ENCODE peak calls at places on chromosomes 13 and 19, in nine cellular contexts. Y, W, L, K, S, O, Q, A and H are unnamed samples.

GRCh38 chr13:112587767-112588489 is at the start of gene TUBGCP3:
- DNase-seq in Y (peak; percentile 92), W (peak; percentile 86), L (peak; percentile 82), K (peak; percentile 95), S (peak; percentile 82), O (peak; percentile 88), Q (peak; percentile 81), A (peak; percentile 89), H (peak; percentile 64)

GRCh38 chr19:13095934-13096890 is 6.4 kb downstream of the LYL1 start:
- DNase-seq in Y (no peak), W (no peak), L (peak; percentile 27), K (no peak), S (no peak), O (no peak), Q (no peak), A (no peak), H (no peak)

GRCh38 chr13:60329221-60329983 is 67.6 kb upstream of the TDRD3 start:
- DNase-seq in Y (no peak), W (peak; percentile 22), L (peak; percentile 21), K (no peak), S (peak; percentile 9), O (no peak), Q (peak; percentile 42), A (peak; percentile 11), H (peak; percentile 6)

GRCh38 chr19:42370068-42370520 is 20.0 kb downstream of the CNFN start:
- DNase-seq in Y (no peak), W (no peak), L (no peak), K (no peak), S (no peak), O (no peak), Q (no peak), A (no peak), H (no peak)

GRCh38 chr19:34573226-34573864 is 91.8 kb downstream of the WTIP start:
- DNase-seq in Y (no peak), W (no peak), L (no peak), K (no peak), S (no peak), O (no peak), Q (no peak), A (no peak), H (no peak)

GRCh38 chr13:50127017-50127725 is 111.9 kb downstream of the KCNRG start:
- DNase-seq in Y (no peak), W (no peak), L (no peak), K (peak; percentile 79), S (no peak), O (peak; percentile 76), Q (peak; percentile 52), A (peak; percentile 56), H (no peak)

GRCh38 chr13:72536668-72537399 is 190.6 kb downstream of the MZT1 start:
- DNase-seq in Y (no peak), W (no peak), L (no peak), K (no peak), S (no peak), O (no peak), Q (peak; percentile 36), A (no peak), H (no peak)

GRCh38 chr13:108528303-108528702 is 101.1 kb upstream of the MYO16 start:
- DNase-seq in Y (no peak), W (no peak), L (no peak), K (no peak), S (no peak), O (no peak), Q (no peak), A (no peak), H (no peak)

GRCh38 chr13:42176286-42176685 is 95.7 kb upstream of the AKAP11 start:
- DNase-seq in Y (no peak), W (no peak), L (no peak), K (no peak), S (no peak), O (no peak), Q (no peak), A (no peak), H (no peak)

GRCh38 chr13:76764429-76764828 is 121.8 kb downstream of the KCTD12 start:
- DNase-seq in Y (no peak), W (no peak), L (no peak), K (peak; percentile 75), S (peak; percentile 34), O (peak; percentile 73), Q (peak; percentile 36), A (no peak), H (peak; percentile 5)

GRCh38 chr13:20503088-20504083 is 22.3 kb downstream of the CRYL1 start:
- DNase-seq in Y (no peak), W (no peak), L (no peak), K (no peak), S (no peak), O (peak; percentile 18), Q (no peak), A (no peak), H (no peak)

GRCh38 chr19:10450853-10451609 is 30.7 kb downstream of the PDE4A start:
- DNase-seq in Y (no peak), W (peak; percentile 59), L (peak; percentile 69), K (no peak), S (peak; percentile 60), O (no peak), Q (peak; percentile 93), A (no peak), H (no peak)

GRCh38 chr13:110651271-110651670 is 35.9 kb downstream of the NAXD start:
- DNase-seq in Y (no peak), W (no peak), L (no peak), K (no peak), S (no peak), O (no peak), Q (no peak), A (no peak), H (no peak)

GRCh38 chr13:26499209-26499601 is 58.3 kb upstream of the WASF3 start:
- DNase-seq in Y (no peak), W (no peak), L (no peak), K (no peak), S (no peak), O (no peak), Q (no peak), A (no peak), H (no peak)

GRCh38 chr13:30857636-30858035 is 48.4 kb upstream of the MEDAG start:
- DNase-seq in Y (no peak), W (no peak), L (no peak), K (no peak), S (no peak), O (no peak), Q (no peak), A (no peak), H (no peak)

GRCh38 chr13:30645629-30646028 is 27.9 kb downstream of the USPL1 start:
- DNase-seq in Y (no peak), W (no peak), L (no peak), K (no peak), S (no peak), O (no peak), Q (no peak), A (no peak), H (no peak)

GRCh38 chr13:67232384-67232783 is 2.2 kb upstream of the PCDH9 start:
- DNase-seq in Y (no peak), W (no peak), L (no peak), K (no peak), S (no peak), O (no peak), Q (no peak), A (no peak), H (no peak)

GRCh38 chr19:6572217-6572616 is 18.7 kb downstream of the CD70 start:
- DNase-seq in Y (no peak), W (no peak), L (no peak), K (no peak), S (no peak), O (peak; percentile 66), Q (no peak), A (no peak), H (no peak)

GRCh38 chr19:13831560-13832056 is 36.4 kb downstream of the ZSWIM4 start:
- DNase-seq in Y (no peak), W (no peak), L (peak; percentile 45), K (peak; percentile 82), S (no peak), O (no peak), Q (no peak), A (no peak), H (no peak)

GRCh38 chr13:33908111-33908510 is 90.2 kb downstream of the RFC3 start:
- DNase-seq in Y (no peak), W (no peak), L (no peak), K (no peak), S (no peak), O (no peak), Q (no peak), A (no peak), H (no peak)